ENCODE peak calls at places on chromosomes 16 and 17, in five cellular contexts. D is MM.1S, H is PC-3, X is mammary epithelial cell, P is astrocyte. K is an unnamed sample.

GRCh38 chr16:48157794-48158193 is 2.0 kb upstream of the ABCC12 start:
- DNase-seq in D (no peak), H (peak; percentile 12), X (no peak), P (peak; percentile 4), K (no peak)

GRCh38 chr16:66261826-66262225 is 104.7 kb upstream of the CDH5 start:
- DNase-seq in D (peak; percentile 7), H (no peak), X (no peak), P (no peak), K (no peak)

GRCh38 chr17:43388198-43389021 is 10.4 kb upstream of the ARL4D start:
- DNase-seq in D (peak; percentile 76), H (peak; percentile 79), X (peak; percentile 91), P (peak; percentile 90), K (peak; percentile 93)

GRCh38 chr16:85284138-85284897 is 172.0 kb upstream of the CIBAR2 start:
- DNase-seq in D (no peak), H (no peak), X (no peak), P (no peak), K (no peak)

GRCh38 chr17:7174603-7175362 is 4.4 kb downstream of the ASGR1 start:
- DNase-seq in D (no peak), H (no peak), X (no peak), P (no peak), K (peak; percentile 13)

GRCh38 chr17:63665527-63666214 is 34.3 kb downstream of the LIMD2 start:
- DNase-seq in D (no peak), H (no peak), X (no peak), P (no peak), K (no peak)

GRCh38 chr17:79905832-79906231 is 66.6 kb upstream of the CBX4 start:
- DNase-seq in D (no peak), H (peak; percentile 78), X (no peak), P (no peak), K (no peak)

GRCh38 chr16:71840052-71840451 is 5.7 kb upstream of the ATXN1L start:
- DNase-seq in D (no peak), H (no peak), X (no peak), P (no peak), K (peak; percentile 7)

GRCh38 chr17:65559802-65560627 is 1.4 kb downstream of the AXIN2 start:
- DNase-seq in D (peak; percentile 11), H (no peak), X (no peak), P (no peak), K (no peak)

GRCh38 chr17:16215965-16216316 is 607 bp upstream of the NCOR1 start:
- DNase-seq in D (peak; percentile 78), H (peak; percentile 31), X (no peak), P (no peak), K (no peak)

GRCh38 chr17:60534010-60534555 is 8.0 kb upstream of the APPBP2 start:
- DNase-seq in D (no peak), H (no peak), X (no peak), P (no peak), K (no peak)

GRCh38 chr17:16304832-16305231 is 48.4 kb downstream of the CENPV start:
- DNase-seq in D (no peak), H (peak; percentile 58), X (no peak), P (no peak), K (peak; percentile 65)

GRCh38 chr16:22161999-22162657 is at the start of gene SDR42E2:
- DNase-seq in D (peak; percentile 53), H (no peak), X (peak; percentile 21), P (no peak), K (no peak)

GRCh38 chr16:24969071-24969470 is 46.1 kb downstream of the ARHGAP17 start:
- DNase-seq in D (no peak), H (no peak), X (no peak), P (no peak), K (no peak)

GRCh38 chr16:55656695-55657092 is 906 bp downstream of the SLC6A2 start:
- DNase-seq in D (no peak), H (no peak), X (no peak), P (no peak), K (no peak)

GRCh38 chr16:12268602-12269001 is 292.1 kb downstream of the SNX29 start:
- DNase-seq in D (no peak), H (no peak), X (no peak), P (no peak), K (peak; percentile 6)

GRCh38 chr17:76914937-76915336 is 46.7 kb downstream of the MGAT5B start:
- DNase-seq in D (no peak), H (no peak), X (no peak), P (no peak), K (no peak)

GRCh38 chr17:46774108-46774737 is 44.3 kb downstream of the WNT3 start:
- DNase-seq in D (no peak), H (no peak), X (no peak), P (no peak), K (no peak)

GRCh38 chr17:4944163-4944553 is 4.1 kb downstream of the RNF167 start:
- DNase-seq in D (no peak), H (no peak), X (no peak), P (no peak), K (no peak)

GRCh38 chr16:87203060-87203656 is 114.0 kb downstream of the C16orf95 start:
- DNase-seq in D (peak; percentile 49), H (peak; percentile 75), X (peak; percentile 24), P (peak; percentile 81), K (peak; percentile 87)

GRCh38 chr16:87201777-87202176 is 115.4 kb downstream of the C16orf95 start:
- DNase-seq in D (no peak), H (no peak), X (no peak), P (no peak), K (no peak)

GRCh38 chr16:87201052-87201451 is 116.1 kb downstream of the C16orf95 start:
- DNase-seq in D (no peak), H (peak; percentile 78), X (peak; percentile 89), P (peak; percentile 99), K (peak; percentile 99)

GRCh38 chr16:87200637-87201036 is 116.6 kb downstream of the C16orf95 start:
- DNase-seq in D (no peak), H (no peak), X (no peak), P (no peak), K (no peak)

DNA sequence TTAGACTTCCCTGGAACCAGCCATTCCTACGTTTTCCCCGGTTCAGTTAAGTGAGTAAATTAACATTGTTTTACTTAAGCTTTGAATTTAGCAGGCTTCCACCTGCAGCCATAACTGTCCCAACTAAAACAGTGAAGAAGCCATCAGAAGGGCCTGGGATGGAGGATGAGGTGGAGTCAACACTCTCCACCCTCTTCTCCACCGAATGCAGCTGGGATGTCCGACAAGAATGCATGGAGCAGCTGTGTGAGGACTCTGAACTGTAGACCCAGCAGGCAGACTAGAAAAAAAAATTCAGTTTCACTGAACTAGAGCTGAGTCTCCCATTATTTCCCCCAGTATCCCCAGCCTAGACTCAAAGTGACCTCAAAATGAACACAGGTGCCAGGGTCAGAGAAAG is 114.8 kb downstream of the C16orf95 start:
- DNase-seq in D (no peak), H (no peak), X (no peak), P (peak; percentile 70), K (peak; percentile 76)
- H3K9ac ChIP-seq in D (no peak overlapping the region), H (no peak overlapping the region), X (no peak overlapping the region), P (peak overlapping the region; percentile 23), K (peak overlapping the region; percentile 25)

GRCh38 chr17:38509772-38510423 is 81.6 kb downstream of the ARHGAP23 start:
- DNase-seq in D (no peak), H (no peak), X (no peak), P (peak; percentile 18), K (peak; percentile 42)

GRCh38 chr17:38509008-38509771 is 80.9 kb downstream of the ARHGAP23 start:
- DNase-seq in D (no peak), H (peak; percentile 25), X (peak; percentile 49), P (peak; percentile 77), K (peak; percentile 88)

GRCh38 chr17:38512473-38513058 is 84.3 kb downstream of the ARHGAP23 start:
- DNase-seq in D (no peak), H (no peak), X (no peak), P (no peak), K (no peak)

GRCh38 chr17:38510424-38511125 is 82.3 kb downstream of the ARHGAP23 start:
- DNase-seq in D (no peak), H (no peak), X (no peak), P (peak; percentile 30), K (peak; percentile 46)

DNA sequence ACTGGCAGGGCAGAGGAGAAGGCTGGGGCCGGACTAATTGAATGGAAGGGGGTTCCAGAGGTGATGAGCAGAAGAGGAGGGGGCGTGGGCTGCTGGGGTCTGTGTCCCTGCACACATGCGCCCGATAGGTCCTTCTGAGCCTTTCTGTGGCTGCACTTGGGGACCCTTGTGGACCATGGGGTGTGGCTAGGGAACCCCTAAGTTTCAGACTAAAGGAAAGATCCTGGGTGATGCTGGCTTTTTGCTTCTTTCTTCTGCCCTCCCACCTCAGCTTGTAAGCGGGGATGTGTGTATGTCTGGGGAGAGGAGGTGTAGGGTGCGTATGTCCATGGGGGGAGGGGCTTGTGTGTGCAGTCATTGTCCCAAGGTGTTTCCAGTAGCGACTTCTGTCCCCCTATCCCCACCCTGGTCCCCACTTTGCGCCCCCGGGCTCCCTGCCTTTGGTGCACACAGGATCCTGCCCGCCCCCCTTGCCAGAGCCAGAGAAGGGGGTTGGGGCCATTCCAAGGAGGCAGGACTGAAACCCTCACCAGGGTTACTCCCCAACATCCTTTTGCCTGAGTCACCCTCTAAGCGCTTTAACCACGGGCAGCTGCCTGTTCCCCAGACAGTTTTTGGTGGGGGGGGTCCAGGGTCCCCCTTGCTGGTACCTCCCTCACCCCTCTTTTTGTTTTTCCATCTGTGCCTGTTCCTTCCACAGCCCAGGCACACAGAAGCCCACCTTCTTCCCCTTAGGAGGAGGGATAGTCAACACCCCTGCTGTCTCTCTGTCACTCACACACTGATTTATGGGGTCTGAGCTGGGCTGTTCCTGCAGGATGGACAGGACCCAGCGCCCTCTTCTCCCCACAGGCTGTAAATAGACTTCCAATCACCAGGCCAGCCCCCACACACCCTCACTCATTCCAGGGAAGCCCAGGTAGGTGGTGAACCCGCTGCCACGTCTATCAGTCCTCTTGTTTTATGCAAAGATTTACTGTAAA is 83.2 kb downstream of the ARHGAP23 start:
- DNase-seq in D (no peak), H (no peak), X (peak; percentile 40), P (peak; percentile 63), K (peak; percentile 74)
- TF ChIP-seq EZH2 in D (no peak), H (no peak), X (no peak), P (no peak), K (no peak)

GRCh38 chr16:50201784-50202183 is 48.7 kb downstream of the TENT4B start:
- DNase-seq in D (no peak), H (no peak), X (no peak), P (no peak), K (no peak)

GRCh38 chr16:50204426-50205108 is 51.5 kb downstream of the TENT4B start:
- DNase-seq in D (no peak), H (no peak), X (peak; percentile 32), P (no peak), K (no peak)

GRCh38 chr16:50202926-50203624 is 50.0 kb downstream of the TENT4B start:
- DNase-seq in D (no peak), H (peak; percentile 91), X (peak; percentile 82), P (peak; percentile 91), K (peak; percentile 93)

GRCh38 chr16:50207652-50208051 is 54.5 kb downstream of the TENT4B start:
- DNase-seq in D (no peak), H (peak; percentile 22), X (no peak), P (peak; percentile 67), K (peak; percentile 66)

DNA sequence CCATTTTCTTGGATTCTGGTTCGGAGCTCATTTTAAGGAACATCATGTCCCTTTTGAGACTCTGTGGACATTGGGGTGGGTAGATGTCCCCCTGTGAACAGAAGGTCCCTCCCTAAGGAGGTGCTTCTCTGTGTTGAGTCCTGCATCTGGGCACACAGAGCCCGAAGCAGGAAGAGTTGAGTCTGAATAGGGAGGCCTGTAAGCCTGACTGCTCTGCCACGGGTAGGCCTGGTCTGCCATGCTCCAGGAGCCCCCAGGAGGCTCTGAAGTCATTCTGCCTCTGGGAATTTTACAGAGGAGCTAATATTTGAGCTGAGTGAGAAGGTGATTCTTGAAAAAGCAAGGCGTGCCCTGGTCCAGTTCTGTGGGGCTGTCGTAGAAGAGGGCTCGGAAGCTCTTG is 50.6 kb downstream of the TENT4B start:
- DNase-seq in D (no peak), H (no peak), X (no peak), P (no peak), K (no peak)
- H3K9ac ChIP-seq in D (no peak overlapping the region), H (no peak overlapping the region), X (peak overlapping the region; percentile 48), P (peak overlapping the region; percentile 63), K (no peak overlapping the region)

GRCh38 chr16:79600636-79601091 is at the start of gene MAF:
- DNase-seq in D (peak; percentile 94), H (peak; percentile 16), X (peak; percentile 94), P (peak; percentile 78), K (peak; percentile 96)
- TF ChIP-seq EZH2 in D (no peak), H (peak; percentile 66), X (no peak), P (no peak), K (no peak)